ENCODE peak calls at places on chromosome 6, in ten cellular contexts. D is CD8-positive, alpha-beta memory T cell; T is lung; G is sigmoid colon; X is ovary; P is body of pancreas; L is tibial artery; C is CD8-positive, alpha-beta T cell; Y is right cardiac atrium; Z is uterus. I is an unnamed sample. For H3K4me1 and H3K27me3, the result is how much of the 10 kb centered on the place peaks cover.

GRCh38 chr6:145736854-145737181 is 1.5 kb upstream of the EPM2A start:
- DNase-seq in Y (no peak), G (no peak), C (no peak), X (no peak), D (no peak), Z (peak), T (no peak), P (peak), L (no peak), I (no peak)

GRCh38 chr6:7541175-7542064 is at the start of gene DSP:
- DNase-seq in C (no peak), D (peak), P (peak), T (peak), L (no peak), X (peak), Y (peak), G (no peak), Z (no peak), I (peak)

GRCh38 chr6:148231572-148231971 is 111.1 kb upstream of the SASH1 start:
- DNase-seq in D (no peak), T (no peak), Z (no peak), Y (no peak), X (no peak), C (no peak), P (no peak), L (no peak), G (no peak), I (no peak)

GRCh38 chr6:20868397-20869185 is 334.3 kb downstream of the CDKAL1 start:
- DNase-seq in G (no peak), Z (no peak), C (no peak), T (no peak), Y (no peak), D (no peak), P (peak), X (peak), L (no peak), I (no peak)

GRCh38 chr6:157644043-157644810 is 178.8 kb upstream of the SNX9 start:
- DNase-seq in Z (no peak), Y (no peak), G (peak), C (no peak), D (no peak), T (no peak), L (peak), X (no peak), P (no peak), I (no peak)

GRCh38 chr6:42659806-42660205 is 62.6 kb downstream of the PRPH2 start:
- DNase-seq in D (no peak), X (no peak), Z (no peak), G (no peak), C (no peak), Y (no peak), L (no peak), P (no peak), T (no peak), I (no peak)

GRCh38 chr6:30790734-30791383 is 46.5 kb upstream of the IER3 start:
- DNase-seq in X (no peak), C (no peak), D (no peak), G (no peak), L (no peak), Z (no peak), T (no peak), P (no peak), Y (no peak), I (no peak)

GRCh38 chr6:125423047-125423446 is 121.3 kb upstream of the HDDC2 start:
- DNase-seq in T (no peak), P (no peak), L (no peak), Z (no peak), C (no peak), Y (no peak), G (no peak), X (no peak), D (no peak), I (no peak)

GRCh38 chr6:53214172-53214571 is 65.5 kb upstream of the GCM1 start:
- DNase-seq in P (no peak), Y (no peak), T (no peak), X (no peak), Z (no peak), C (no peak), G (no peak), L (no peak), D (no peak), I (no peak)

GRCh38 chr6:143328885-143329284 is 121.6 kb downstream of the ADAT2 start:
- DNase-seq in Z (no peak), Y (no peak), T (no peak), P (no peak), X (no peak), L (no peak), D (no peak), G (no peak), C (no peak), I (no peak)

GRCh38 chr6:90525421-90525820 is 61.5 kb downstream of the MAP3K7 start:
- DNase-seq in P (no peak), Y (no peak), L (no peak), G (no peak), D (no peak), X (no peak), Z (no peak), C (no peak), T (no peak), I (no peak)

GRCh38 chr6:54194067-54194466 is 82.8 kb downstream of the MLIP start:
- DNase-seq in X (no peak), G (no peak), D (no peak), L (no peak), P (no peak), C (no peak), T (no peak), Z (no peak), Y (no peak), I (no peak)

GRCh38 chr6:157813757-157814455 is 9.1 kb upstream of the SNX9 start:
- DNase-seq in X (peak), L (no peak), G (no peak), C (no peak), T (no peak), Z (no peak), Y (no peak), D (no peak), P (no peak), I (no peak)

GRCh38 chr6:37347177-37348145 is 6.3 kb upstream of the RNF8 start:
- DNase-seq in L (no peak), P (no peak), D (no peak), G (no peak), C (no peak), T (no peak), X (no peak), Z (no peak), Y (no peak), I (no peak)

GRCh38 chr6:44122821-44123220 is 4.4 kb downstream of the MRPL14 start:
- DNase-seq in X (no peak), D (peak), L (no peak), P (no peak), Y (no peak), G (no peak), C (no peak), T (no peak), Z (no peak), I (no peak)

GRCh38 chr6:30750379-30750668 is 6.0 kb upstream of the IER3 start:
- DNase-seq in X (no peak), G (no peak), P (no peak), Y (no peak), Z (no peak), D (no peak), L (no peak), C (no peak), T (no peak), I (no peak)

GRCh38 chr6:3205913-3206312 is 21.5 kb downstream of the TUBB2B start:
- DNase-seq in T (no peak), D (no peak), Z (no peak), L (no peak), Y (no peak), C (no peak), G (no peak), X (no peak), P (no peak), I (no peak)

GRCh38 chr6:29676981-29677601 is 3.9 kb downstream of the ZFP57 start:
- DNase-seq in P (no peak), L (no peak), D (no peak), T (no peak), G (no peak), X (no peak), Z (no peak), Y (no peak), C (no peak), I (no peak)

GRCh38 chr6:111564482-111564945 is 41.2 kb downstream of the TRAF3IP2 start:
- DNase-seq in Y (peak), L (peak), G (no peak), X (no peak), D (no peak), P (peak), C (no peak), Z (peak), T (no peak), I (no peak)

GRCh38 chr6:90605749-90606344 is 19.0 kb upstream of the MAP3K7 start:
- DNase-seq in C (no peak), D (no peak), Z (no peak), Y (no peak), X (no peak), P (no peak), L (no peak), T (no peak), G (no peak), I (no peak)

GRCh38 chr6:81476881-81477280 is 275.6 kb downstream of the TENT5A start:
- DNase-seq in Y (no peak), Z (no peak), D (no peak), C (no peak), P (no peak), T (no peak), X (no peak), L (no peak), G (no peak), I (no peak)

GRCh38 chr6:149963212-149963461 is 606 bp upstream of the ULBP1 start:
- DNase-seq in C (no peak), Y (no peak), L (no peak), Z (no peak), G (no peak), T (no peak), P (peak), D (no peak), X (no peak), I (no peak)

GRCh38 chr6:26065952-26066380 is 21.3 kb upstream of the HFE start:
- DNase-seq in D (peak), Z (peak), G (peak), X (peak), T (peak), Y (no peak), P (peak), L (no peak), C (peak), I (no peak)

GRCh38 chr6:113596907-113597583 is 260.1 kb upstream of the MARCKS start:
- DNase-seq in Y (no peak), L (no peak), X (peak), P (peak), G (no peak), D (no peak), Z (peak), T (no peak), C (no peak), I (no peak)

GRCh38 chr6:110180228-110181008 is at the start of gene CDC40:
- DNase-seq in P (peak), C (peak), T (peak), D (no peak), X (peak), Y (peak), L (peak), Z (peak), G (peak), I (no peak)

GRCh38 chr6:110185879-110186278 is 5.7 kb downstream of the CDC40 start:
- DNase-seq in X (no peak), Y (no peak), G (no peak), P (no peak), T (no peak), D (no peak), L (no peak), Z (no peak), C (no peak), I (no peak)

GRCh38 chr6:110179406-110180227 is at the start of gene WASF1:
- DNase-seq in L (peak), P (peak), D (peak), Z (peak), X (peak), C (peak), T (peak), G (peak), Y (peak), I (peak)

GRCh38 chr6:110181131-110182027 is 1.2 kb downstream of the CDC40 start:
- DNase-seq in L (no peak), C (no peak), T (no peak), Y (no peak), D (no peak), X (no peak), P (no peak), Z (no peak), G (no peak), I (no peak)

GRCh38 chr6:110183292-110183691 is 3.1 kb downstream of the CDC40 start:
- DNase-seq in G (no peak), C (no peak), P (no peak), Y (no peak), D (no peak), X (no peak), Z (no peak), L (no peak), T (no peak), I (no peak)
- H3K4me1 ChIP-seq in G (half or more), C (under half), P (under half), Y (under half), D (under half), X (under half), Z (under half), L (under half), T (under half), I (half or more)

DNA sequence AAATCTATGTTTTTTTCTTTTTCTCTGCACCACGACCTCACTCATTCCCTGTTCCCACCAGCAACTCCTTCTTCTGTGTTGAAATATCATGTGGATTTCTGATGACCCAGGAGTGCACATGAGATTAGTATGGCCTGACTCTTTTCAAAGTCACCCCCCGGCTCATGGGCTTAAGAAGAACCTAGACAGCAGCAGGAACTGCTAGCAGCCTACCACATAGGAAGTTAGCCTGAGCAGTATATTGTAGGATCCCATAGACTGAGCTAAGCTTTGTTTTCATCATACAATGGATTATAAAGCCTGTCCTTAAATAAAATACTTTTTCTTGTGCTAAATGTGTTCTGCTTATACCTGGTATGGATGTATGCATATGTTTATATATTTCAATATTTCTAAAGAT is 6.7 kb downstream of the KLHL32 start:
- DNase-seq in L (no peak), D (no peak), Z (no peak), P (no peak), C (no peak), Y (no peak), T (no peak), G (no peak), X (no peak), I (peak)
- H3K27me3 ChIP-seq in L (under half), D (under half), Z (under half), P (under half), C (under half), Y (under half), T (under half), G (under half), X (under half), I (under half)

GRCh38 chr6:16318538-16318937 is 80.2 kb downstream of the GMPR start:
- DNase-seq in G (no peak), Y (no peak), T (no peak), X (no peak), P (no peak), D (no peak), L (peak), Z (no peak), C (peak), I (no peak)
- H3K4me1 ChIP-seq in G (half or more), Y (under half), T (under half), X (under half), P (under half), D (half or more), L (under half), Z (under half), C (half or more), I (half or more)

GRCh38 chr6:137497722-137498463 is 3.7 kb upstream of the OLIG3 start:
- DNase-seq in Z (no peak), X (no peak), D (no peak), P (peak), G (no peak), T (no peak), L (no peak), Y (no peak), C (no peak), I (peak)

GRCh38 chr6:137494967-137495595 is 887 bp upstream of the OLIG3 start:
- DNase-seq in L (no peak), Y (no peak), D (no peak), G (no peak), T (no peak), X (no peak), Z (no peak), P (no peak), C (no peak), I (peak)

GRCh38 chr6:137496909-137497721 is 2.9 kb upstream of the OLIG3 start:
- DNase-seq in Y (no peak), P (no peak), G (no peak), D (no peak), X (no peak), Z (no peak), L (no peak), T (no peak), C (no peak), I (peak)

GRCh38 chr6:137495652-137496391 is 1.6 kb upstream of the OLIG3 start:
- DNase-seq in P (no peak), Z (no peak), Y (no peak), C (no peak), G (no peak), T (no peak), L (no peak), D (no peak), X (no peak), I (peak)

DNA sequence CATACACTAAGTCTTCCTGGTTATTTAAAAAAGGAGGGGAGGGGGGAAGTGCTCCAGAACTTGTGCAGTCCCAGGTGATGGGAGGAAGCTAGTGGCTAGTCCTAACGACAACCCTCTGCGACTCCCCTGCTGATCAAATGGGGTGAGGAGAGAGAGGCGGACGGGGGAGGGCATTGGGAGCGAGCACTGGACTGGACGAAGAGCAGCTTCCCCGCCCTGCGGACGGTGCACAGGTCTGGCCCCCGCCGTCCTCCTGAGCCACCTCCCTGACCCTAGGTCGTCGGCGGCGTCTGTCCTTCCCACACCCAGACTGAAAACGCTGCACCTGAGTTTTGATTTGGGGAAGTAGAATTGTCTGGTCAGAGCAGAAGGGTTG is 2.2 kb upstream of the OLIG3 start:
- DNase-seq in C (no peak), X (no peak), T (no peak), G (no peak), Y (no peak), D (no peak), L (no peak), Z (no peak), P (no peak), I (peak)
- H3K27me3 ChIP-seq in C (half or more), X (under half), T (under half), G (half or more), Y (under half), D (half or more), L (half or more), Z (half or more), P (under half), I (under half)

GRCh38 chr6:41585605-41586004 is 39.4 kb downstream of the FOXP4 start:
- DNase-seq in X (no peak), P (no peak), Y (peak), C (no peak), D (no peak), Z (no peak), G (no peak), T (no peak), L (no peak), I (no peak)

GRCh38 chr6:41582540-41582939 is 36.4 kb downstream of the FOXP4 start:
- DNase-seq in L (no peak), T (no peak), P (no peak), X (no peak), Z (no peak), Y (no peak), D (no peak), G (no peak), C (no peak), I (no peak)

GRCh38 chr6:41584668-41585205 is 38.6 kb downstream of the FOXP4 start:
- DNase-seq in Y (peak), Z (no peak), G (no peak), C (no peak), D (no peak), P (peak), T (no peak), L (no peak), X (no peak), I (no peak)

GRCh38 chr6:41584205-41584604 is 38.0 kb downstream of the FOXP4 start:
- DNase-seq in C (no peak), G (no peak), T (no peak), Y (no peak), Z (no peak), P (no peak), L (no peak), X (no peak), D (no peak), I (no peak)

GRCh38 chr6:41583576-41583975 is 37.4 kb downstream of the FOXP4 start:
- DNase-seq in X (no peak), P (no peak), C (no peak), T (no peak), D (no peak), L (no peak), G (no peak), Z (no peak), Y (no peak), I (no peak)
- H3K4me1 ChIP-seq in X (under half), P (half or more), C (under half), T (under half), D (under half), L (under half), G (under half), Z (under half), Y (under half), I (under half)

DNA sequence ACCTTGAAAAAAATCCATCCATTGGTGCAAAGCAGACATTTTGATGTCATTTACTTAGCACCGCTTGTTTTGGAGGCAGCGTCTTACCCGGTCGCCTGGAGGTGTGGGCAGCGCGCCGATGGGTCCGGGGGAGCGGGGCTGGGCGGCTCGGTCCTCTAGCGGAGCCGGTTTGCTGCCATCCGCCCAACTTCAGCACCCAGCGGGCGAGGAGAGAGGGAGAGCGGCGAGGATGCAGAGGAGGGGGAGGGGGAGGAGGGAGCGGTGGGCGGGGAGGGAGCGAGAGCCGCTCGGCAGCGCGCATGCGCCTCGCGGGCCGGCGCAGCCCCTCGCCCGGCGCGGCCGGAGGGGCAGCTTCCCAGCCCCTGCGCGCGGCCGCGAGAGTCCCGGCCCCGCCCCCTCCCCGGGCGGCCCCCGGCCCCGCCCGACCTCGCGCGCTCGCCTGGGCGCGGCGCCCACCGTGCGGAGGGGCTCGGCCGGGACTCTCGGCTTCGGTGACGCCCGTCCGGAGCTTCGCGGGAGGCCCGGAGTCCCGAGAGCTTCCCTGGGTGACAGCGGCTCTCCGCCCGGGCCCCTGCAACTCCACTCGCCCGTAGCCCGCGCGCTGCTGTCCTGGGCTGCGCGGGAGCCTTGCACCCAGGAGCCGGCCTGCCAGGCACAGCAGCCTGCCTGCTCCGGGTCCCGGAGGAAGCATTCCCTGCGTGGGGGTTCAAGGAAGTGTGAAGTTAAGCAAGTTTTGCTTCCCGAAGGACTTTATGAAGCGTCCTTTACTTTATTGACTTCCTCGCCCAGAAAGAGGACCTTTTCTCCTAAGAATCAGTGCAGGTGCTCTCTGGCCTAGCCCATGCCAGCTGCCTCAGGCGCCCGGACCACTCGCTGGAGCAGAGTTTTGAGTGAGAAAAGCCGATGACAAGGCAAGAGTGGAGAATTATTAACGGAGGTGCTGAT is at the start of gene RGS17:
- DNase-seq in Y (peak), D (peak), X (peak), Z (peak), P (peak), C (no peak), L (peak), G (peak), T (peak), I (no peak)
- H3K27me3 ChIP-seq in Y (under half), D (under half), X (under half), Z (under half), P (under half), C (under half), L (under half), G (under half), T (under half), I (under half)